ENCODE peak calls at places on chromosomes 5 and 9, in nine cellular contexts. W is NCI-H524; Y is stimulated activated CD4-positive, alpha-beta T cell treated with anti-CD3 and anti-CD28 coated beads, TNF-alpha, amount 100 ng/mL, for 4 hours; C is colonic mucosa; V is NCI-H1092; U is stimulated activated naive B cell treated with anti-CD40 and anti-IgM and Interleukin-4, amounts not matched to agents 10 μg/mL and 1 μg/mL and 100 μg/mL, for 72 hours; A is NB4; D is stimulated activated CD8-positive, alpha-beta memory T cell treated with anti-CD3 and anti-CD28 coated beads, Interleukin-7, amount 100 ng/mL, for 1 hour; O is activated CD8-positive, alpha-beta memory T cell treated with anti-CD3 and anti-CD28 coated beads, Interleukin-2, amount 50 U/mL, for 48 hours. F is an unnamed sample.

GRCh38 chr5:159518361-159518760 is 188.1 kb upstream of the IL12B start:
- DNase-seq in Y (no peak), W (no peak), O (no peak), V (no peak), U (no peak), C (no peak), A (no peak), D (no peak), F (no peak)

GRCh38 chr5:132456553-132457361 is 33.8 kb downstream of the IRF1 start:
- DNase-seq in Y (no peak), V (no peak), W (no peak), C (no peak), O (peak), U (peak), D (no peak), A (peak), F (no peak)

GRCh38 chr5:133873936-133874585 is 94.4 kb downstream of the C5orf15 start:
- DNase-seq in A (no peak), U (no peak), D (no peak), W (no peak), Y (no peak), O (no peak), C (no peak), V (no peak), F (no peak)

GRCh38 chr5:102152906-102153787 is 142.9 kb downstream of the SLCO4C1 start:
- DNase-seq in Y (no peak), C (peak), W (peak), D (no peak), A (peak), V (no peak), U (no peak), O (no peak), F (no peak)

GRCh38 chr9:131776473-131776872 is 36.6 kb upstream of the RAPGEF1 start:
- DNase-seq in C (peak), W (no peak), Y (no peak), O (peak), A (peak), U (no peak), V (no peak), D (no peak), F (no peak)

GRCh38 chr9:133914483-133915342 is 77.4 kb downstream of the VAV2 start:
- DNase-seq in D (no peak), W (no peak), C (no peak), U (no peak), V (no peak), Y (no peak), A (no peak), O (no peak), F (no peak)

GRCh38 chr5:75473463-75473862 is 38.0 kb downstream of the CERT1 start:
- DNase-seq in V (no peak), W (no peak), U (no peak), Y (no peak), C (no peak), A (no peak), D (no peak), O (no peak), F (no peak)

GRCh38 chr9:129685220-129685932 is 19.9 kb downstream of the PRRX2 start:
- DNase-seq in C (no peak), O (no peak), Y (no peak), A (no peak), D (no peak), V (no peak), W (no peak), U (no peak), F (no peak)

GRCh38 chr9:4048441-4048840 is 251.4 kb downstream of the GLIS3 start:
- DNase-seq in Y (no peak), O (no peak), A (peak), C (no peak), D (no peak), V (no peak), W (no peak), U (no peak), F (no peak)

GRCh38 chr5:541888-542692 is 17.8 kb upstream of the SLC9A3 start:
- DNase-seq in C (no peak), D (no peak), W (no peak), U (no peak), Y (no peak), V (no peak), A (no peak), O (no peak), F (no peak)

GRCh38 chr9:98222885-98223640 is 30.6 kb upstream of the CORO2A start:
- DNase-seq in O (no peak), D (no peak), Y (no peak), A (no peak), V (no peak), W (no peak), U (no peak), C (no peak), F (no peak)

GRCh38 chr5:9052421-9052820 is 493.5 kb downstream of the SEMA5A start:
- DNase-seq in Y (no peak), O (no peak), W (no peak), A (no peak), U (no peak), C (no peak), V (no peak), D (no peak), F (no peak)

GRCh38 chr5:102483736-102484135 is 15.1 kb downstream of the SLCO6A1 start:
- DNase-seq in W (no peak), D (no peak), O (no peak), C (no peak), U (no peak), A (no peak), Y (no peak), V (no peak), F (no peak)

GRCh38 chr5:95817430-95817829 is 5.1 kb downstream of the GLRX start:
- DNase-seq in Y (no peak), O (no peak), A (no peak), W (no peak), U (no peak), D (no peak), C (peak), V (no peak), F (no peak)

GRCh38 chr5:1026700-1027621 is 18.4 kb downstream of the NKD2 start:
- DNase-seq in V (no peak), D (no peak), C (no peak), W (no peak), A (no peak), O (no peak), Y (no peak), U (no peak), F (no peak)

F was measured in osteocyte.